ENCODE peak calls at places on chromosomes 6 and 20, in four cellular contexts. S is Calu3; R is activated CD4-positive, CD25-positive, alpha-beta regulatory T cell; U is NB4. L is an unnamed sample.

GRCh38 chr6:99185525-99185924 is 163.9 kb downstream of the FAXC start:
- DNase-seq in S (no peak), R (no peak), U (no peak), L (no peak)

GRCh38 chr6:144006731-144007454 is 1.2 kb downstream of the PLAGL1 start:
- DNase-seq in S (no peak), R (no peak), U (peak), L (peak)

GRCh38 chr6:52517502-52518278 is 59.2 kb downstream of the TRAM2 start:
- DNase-seq in S (peak), R (no peak), U (peak), L (peak)

GRCh38 chr20:19757973-19758887 is at the start of gene RIN2:
- DNase-seq in S (peak), R (no peak), U (peak), L (peak)

GRCh38 chr6:107642348-107643347 is 152.7 kb downstream of the SOBP start:
- DNase-seq in S (no peak), R (no peak), U (no peak), L (no peak)

GRCh38 chr6:41877051-41877680 is 18.0 kb downstream of the USP49 start:
- DNase-seq in S (no peak), R (no peak), U (no peak), L (no peak)

GRCh38 chr6:57147401-57147800 is 24.7 kb upstream of the BAG2 start:
- DNase-seq in S (no peak), R (no peak), U (no peak), L (no peak)

GRCh38 chr20:15310361-15310760 is 972.9 kb upstream of the FLRT3 start:
- DNase-seq in S (no peak), R (no peak), U (peak), L (no peak)

GRCh38 chr6:39225946-39226437 is 3.3 kb downstream of the KCNK5 start:
- DNase-seq in S (no peak), R (no peak), U (peak), L (no peak)

GRCh38 chr6:96743496-96743895 is 93.8 kb downstream of the GPR63 start:
- DNase-seq in S (no peak), R (no peak), U (no peak), L (peak)

L was measured in mesendoderm.